ENCODE peak calls at places on chromosomes 7 and 10, in eight cellular contexts. One of them, this sample, is unnamed.

GRCh38 chr10:28595618-28596017 is 62.7 kb downstream of the WAC start:
- DNase-seq in transverse colon: no peak
- DNase-seq in sigmoid colon: no peak
- DNase-seq in H1: no peak
- DNase-seq in upper lobe of left lung: no peak
- DNase-seq in suprapubic skin: no peak
- DNase-seq in breast epithelium: no peak
- DNase-seq in HL-60: no peak
- DNase-seq in this sample: no peak

GRCh38 chr10:88033793-88034192 is 170.4 kb downstream of the PTEN start:
- DNase-seq in transverse colon: no peak
- DNase-seq in sigmoid colon: no peak
- DNase-seq in H1: no peak
- DNase-seq in upper lobe of left lung: no peak
- DNase-seq in suprapubic skin: no peak
- DNase-seq in breast epithelium: no peak
- DNase-seq in HL-60: no peak
- DNase-seq in this sample: no peak

GRCh38 chr7:32891046-32891799 is at the start of gene KBTBD2:
- DNase-seq in transverse colon: peak
- DNase-seq in sigmoid colon: peak
- DNase-seq in H1: no peak
- DNase-seq in upper lobe of left lung: peak
- DNase-seq in suprapubic skin: peak
- DNase-seq in breast epithelium: peak
- DNase-seq in HL-60: peak
- DNase-seq in this sample: peak

GRCh38 chr7:82803411-82803810 is 359.3 kb downstream of the PCLO start:
- DNase-seq in transverse colon: no peak
- DNase-seq in sigmoid colon: no peak
- DNase-seq in H1: no peak
- DNase-seq in upper lobe of left lung: no peak
- DNase-seq in suprapubic skin: no peak
- DNase-seq in breast epithelium: no peak
- DNase-seq in HL-60: no peak
- DNase-seq in this sample: no peak

GRCh38 chr10:30354669-30355068 is 5.6 kb upstream of the MTPAP start:
- DNase-seq in transverse colon: no peak
- DNase-seq in sigmoid colon: no peak
- DNase-seq in H1: no peak
- DNase-seq in upper lobe of left lung: no peak
- DNase-seq in suprapubic skin: no peak
- DNase-seq in breast epithelium: no peak
- DNase-seq in HL-60: no peak
- DNase-seq in this sample: no peak

GRCh38 chr10:99329891-99330674 is 927 bp downstream of the CNNM1 start:
- DNase-seq in transverse colon: no peak
- DNase-seq in sigmoid colon: peak
- DNase-seq in H1: no peak
- DNase-seq in upper lobe of left lung: peak
- DNase-seq in suprapubic skin: no peak
- DNase-seq in breast epithelium: no peak
- DNase-seq in HL-60: no peak
- DNase-seq in this sample: no peak

GRCh38 chr7:66664590-66665293 is 36.1 kb downstream of the KCTD7 start:
- DNase-seq in transverse colon: no peak
- DNase-seq in sigmoid colon: no peak
- DNase-seq in H1: no peak
- DNase-seq in upper lobe of left lung: peak
- DNase-seq in suprapubic skin: no peak
- DNase-seq in breast epithelium: no peak
- DNase-seq in HL-60: no peak
- DNase-seq in this sample: no peak

GRCh38 chr10:114489521-114490310 is 85.4 kb upstream of the AFAP1L2 start:
- DNase-seq in transverse colon: no peak
- DNase-seq in sigmoid colon: no peak
- DNase-seq in H1: no peak
- DNase-seq in upper lobe of left lung: no peak
- DNase-seq in suprapubic skin: no peak
- DNase-seq in breast epithelium: peak
- DNase-seq in HL-60: no peak
- DNase-seq in this sample: no peak

GRCh38 chr10:3887885-3888476 is 103.0 kb upstream of the KLF6 start:
- DNase-seq in transverse colon: peak
- DNase-seq in sigmoid colon: peak
- DNase-seq in H1: peak
- DNase-seq in upper lobe of left lung: no peak
- DNase-seq in suprapubic skin: no peak
- DNase-seq in breast epithelium: peak
- DNase-seq in HL-60: no peak
- DNase-seq in this sample: peak

DNA sequence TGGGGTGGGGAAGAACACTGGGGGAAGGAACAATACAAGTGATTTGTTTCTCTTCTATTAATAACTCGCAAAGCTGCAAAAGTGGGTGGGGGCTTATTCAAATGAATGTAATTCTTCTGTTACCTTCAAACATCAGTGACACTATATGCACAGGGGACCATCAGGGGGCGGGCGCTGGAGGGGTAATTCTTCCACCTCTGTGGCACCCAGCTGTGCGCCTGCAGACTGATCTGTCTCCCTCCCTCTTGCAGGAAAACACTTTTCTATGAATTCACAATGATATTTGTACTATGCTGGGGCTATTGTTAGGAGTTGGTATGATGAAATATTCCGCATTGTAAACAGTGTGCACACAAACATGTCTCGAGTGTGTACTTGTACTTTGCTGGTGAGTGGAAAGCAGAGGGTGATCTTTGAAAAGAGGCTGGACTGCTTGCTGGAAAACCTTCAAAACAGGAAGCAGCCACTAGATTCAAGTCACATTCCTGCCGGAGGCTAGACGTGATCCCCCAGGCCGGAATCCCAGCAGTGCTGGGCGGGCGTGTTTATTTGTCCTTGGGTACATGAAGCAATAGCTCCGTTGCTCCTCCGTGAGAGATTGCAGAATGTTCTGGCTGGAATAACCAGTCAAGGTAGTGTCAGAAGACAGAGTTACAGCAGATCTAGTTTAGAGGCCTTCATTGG is 15.8 kb upstream of the BNIP3 start:
- DNase-seq in transverse colon: peak
- DNase-seq in sigmoid colon: peak
- DNase-seq in H1: no peak
- DNase-seq in upper lobe of left lung: peak
- DNase-seq in suprapubic skin: peak
- DNase-seq in breast epithelium: peak
- DNase-seq in HL-60: no peak
- DNase-seq in this sample: peak
- TF ChIP-seq POLR2AphosphoS5 in transverse colon: peak
- TF ChIP-seq POLR2AphosphoS5 in sigmoid colon: peak
- TF ChIP-seq POLR2AphosphoS5 in H1: no peak
- TF ChIP-seq POLR2AphosphoS5 in upper lobe of left lung: peak
- TF ChIP-seq POLR2AphosphoS5 in suprapubic skin: no peak
- TF ChIP-seq POLR2AphosphoS5 in breast epithelium: peak
- TF ChIP-seq POLR2AphosphoS5 in HL-60: no peak
- TF ChIP-seq POLR2AphosphoS5 in this sample: peak

DNA sequence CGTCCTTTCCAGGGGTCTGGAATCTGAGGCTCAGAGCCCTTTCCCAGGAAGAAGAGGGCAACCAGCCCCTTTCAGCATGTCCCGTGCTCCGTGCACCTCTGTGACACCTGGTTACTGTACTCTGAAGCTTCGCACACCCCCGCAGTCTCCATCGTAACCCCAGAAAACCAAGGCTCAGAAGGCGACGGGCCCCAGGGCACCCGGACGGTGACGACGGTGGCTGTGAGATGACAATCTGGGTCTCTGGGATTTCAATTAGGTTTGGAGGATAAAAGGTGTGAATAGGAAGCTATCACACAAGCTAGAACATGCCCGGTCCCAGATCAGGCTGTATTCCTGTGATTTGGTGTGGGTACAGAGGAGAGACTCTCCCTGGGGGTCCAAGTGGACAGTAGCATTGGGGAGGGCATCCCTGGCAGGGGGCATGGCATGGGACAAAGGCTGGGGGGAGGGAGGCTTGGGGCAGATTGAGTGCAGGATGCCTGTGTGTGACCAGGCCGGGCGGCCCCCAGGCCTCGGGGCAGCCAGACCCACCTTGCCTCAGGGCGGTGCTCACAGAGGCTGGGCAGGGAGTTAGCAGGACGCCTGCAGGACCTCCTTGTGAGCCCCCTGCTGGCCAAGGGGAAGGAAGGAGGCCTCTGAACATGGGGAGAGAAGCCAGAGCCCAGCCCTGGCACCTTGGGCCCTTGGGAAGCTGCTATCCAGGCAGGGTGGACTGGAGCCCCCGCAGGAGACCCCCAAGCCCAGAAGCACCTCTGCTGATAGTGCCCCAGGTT is 23.4 kb upstream of the PSMG3 start:
- DNase-seq in transverse colon: no peak
- DNase-seq in sigmoid colon: no peak
- DNase-seq in H1: no peak
- DNase-seq in upper lobe of left lung: no peak
- DNase-seq in suprapubic skin: no peak
- DNase-seq in breast epithelium: no peak
- DNase-seq in HL-60: no peak
- DNase-seq in this sample: no peak
- H3K27ac ChIP-seq in transverse colon: no peak
- H3K27ac ChIP-seq in sigmoid colon: no peak
- H3K27ac ChIP-seq in H1: no peak
- H3K27ac ChIP-seq in upper lobe of left lung: no peak
- H3K27ac ChIP-seq in suprapubic skin: no peak
- H3K27ac ChIP-seq in breast epithelium: no peak
- H3K27ac ChIP-seq in HL-60: no peak
- H3K27ac ChIP-seq in this sample: no peak

GRCh38 chr7:30348083-30348560 is 63.7 kb downstream of the ZNRF2 start:
- DNase-seq in transverse colon: no peak
- DNase-seq in sigmoid colon: no peak
- DNase-seq in H1: no peak
- DNase-seq in upper lobe of left lung: no peak
- DNase-seq in suprapubic skin: no peak
- DNase-seq in breast epithelium: no peak
- DNase-seq in HL-60: peak
- DNase-seq in this sample: no peak
- TF ChIP-seq POLR2AphosphoS5 in transverse colon: no peak
- TF ChIP-seq POLR2AphosphoS5 in sigmoid colon: no peak
- TF ChIP-seq POLR2AphosphoS5 in H1: no peak
- TF ChIP-seq POLR2AphosphoS5 in upper lobe of left lung: no peak
- TF ChIP-seq POLR2AphosphoS5 in suprapubic skin: no peak
- TF ChIP-seq POLR2AphosphoS5 in breast epithelium: peak
- TF ChIP-seq POLR2AphosphoS5 in HL-60: no peak
- TF ChIP-seq POLR2AphosphoS5 in this sample: no peak

DNA sequence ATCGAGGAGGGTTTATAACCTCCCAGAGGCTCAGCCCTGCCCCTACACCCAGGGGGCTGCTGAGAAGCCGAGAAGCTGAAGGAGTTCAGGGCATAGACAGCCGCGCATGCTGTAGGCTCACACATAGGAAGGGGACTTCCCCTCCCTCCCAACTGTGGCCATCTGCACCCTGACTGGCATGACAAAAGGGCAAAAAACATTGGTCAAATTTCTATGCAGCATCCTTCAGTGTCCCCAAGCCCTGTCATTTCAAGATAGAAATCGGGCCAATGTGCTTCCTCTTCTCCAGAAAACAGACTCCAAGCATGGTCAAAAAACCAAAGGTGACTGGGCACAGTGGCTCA is 55.9 kb upstream of the MYL10 start:
- DNase-seq in transverse colon: no peak
- DNase-seq in sigmoid colon: no peak
- DNase-seq in H1: no peak
- DNase-seq in upper lobe of left lung: no peak
- DNase-seq in suprapubic skin: no peak
- DNase-seq in breast epithelium: no peak
- DNase-seq in HL-60: no peak
- DNase-seq in this sample: no peak
- H3K27ac ChIP-seq in transverse colon: no peak
- H3K27ac ChIP-seq in sigmoid colon: no peak
- H3K27ac ChIP-seq in H1: no peak
- H3K27ac ChIP-seq in upper lobe of left lung: no peak
- H3K27ac ChIP-seq in suprapubic skin: no peak
- H3K27ac ChIP-seq in breast epithelium: no peak
- H3K27ac ChIP-seq in HL-60: no peak
- H3K27ac ChIP-seq in this sample: no peak

GRCh38 chr7:5610500-5611186 is 170.8 kb downstream of the RNF216 start:
- DNase-seq in transverse colon: no peak
- DNase-seq in sigmoid colon: no peak
- DNase-seq in H1: no peak
- DNase-seq in upper lobe of left lung: no peak
- DNase-seq in suprapubic skin: no peak
- DNase-seq in breast epithelium: no peak
- DNase-seq in HL-60: no peak
- DNase-seq in this sample: no peak

GRCh38 chr7:5612695-5613094 is 168.8 kb downstream of the RNF216 start:
- DNase-seq in transverse colon: no peak
- DNase-seq in sigmoid colon: no peak
- DNase-seq in H1: no peak
- DNase-seq in upper lobe of left lung: no peak
- DNase-seq in suprapubic skin: no peak
- DNase-seq in breast epithelium: no peak
- DNase-seq in HL-60: no peak
- DNase-seq in this sample: no peak

GRCh38 chr7:5606235-5606634 is 175.2 kb downstream of the RNF216 start:
- DNase-seq in transverse colon: no peak
- DNase-seq in sigmoid colon: no peak
- DNase-seq in H1: no peak
- DNase-seq in upper lobe of left lung: peak
- DNase-seq in suprapubic skin: no peak
- DNase-seq in breast epithelium: no peak
- DNase-seq in HL-60: no peak
- DNase-seq in this sample: no peak

GRCh38 chr7:5603193-5604140 is 178.0 kb downstream of the RNF216 start:
- DNase-seq in transverse colon: no peak
- DNase-seq in sigmoid colon: no peak
- DNase-seq in H1: no peak
- DNase-seq in upper lobe of left lung: peak
- DNase-seq in suprapubic skin: peak
- DNase-seq in breast epithelium: no peak
- DNase-seq in HL-60: no peak
- DNase-seq in this sample: no peak

GRCh38 chr7:5607958-5608656 is 173.4 kb downstream of the RNF216 start:
- DNase-seq in transverse colon: no peak
- DNase-seq in sigmoid colon: no peak
- DNase-seq in H1: no peak
- DNase-seq in upper lobe of left lung: peak
- DNase-seq in suprapubic skin: no peak
- DNase-seq in breast epithelium: no peak
- DNase-seq in HL-60: no peak
- DNase-seq in this sample: no peak
- TF ChIP-seq POLR2AphosphoS5 in transverse colon: no peak
- TF ChIP-seq POLR2AphosphoS5 in sigmoid colon: no peak
- TF ChIP-seq POLR2AphosphoS5 in H1: peak
- TF ChIP-seq POLR2AphosphoS5 in upper lobe of left lung: no peak
- TF ChIP-seq POLR2AphosphoS5 in suprapubic skin: no peak
- TF ChIP-seq POLR2AphosphoS5 in breast epithelium: no peak
- TF ChIP-seq POLR2AphosphoS5 in HL-60: no peak
- TF ChIP-seq POLR2AphosphoS5 in this sample: no peak